ENCODE peak calls at places on chromosomes 11 and 22, in seven cellular contexts. V is PC-9, O is GM23338, R is GM23248, Z is HCT116, M is MM.1S, C is hepatocyte. B is an unnamed sample.

GRCh38 chr11:84993386-84993785 is 633.8 kb downstream of the DLG2 start:
- DNase-seq in M (peak; percentile 11), O (peak; percentile 75), Z (peak; percentile 1), V (peak; percentile 1), C (peak; percentile 24), R (peak; percentile 41), B (peak; percentile 63)

GRCh38 chr22:37167176-37167980 is 17.7 kb upstream of the IL2RB start:
- DNase-seq in M (no peak), V (no peak), C (no peak), Z (no peak), R (no peak), O (no peak), B (no peak)

GRCh38 chr11:45036733-45037132 is 86.0 kb upstream of the TP53I11 start:
- DNase-seq in C (no peak), V (no peak), O (no peak), M (no peak), R (no peak), Z (no peak), B (no peak)

GRCh38 chr22:31238057-31238456 is 26.0 kb downstream of the LIMK2 start:
- DNase-seq in Z (no peak), R (no peak), O (no peak), M (peak; percentile 82), V (no peak), C (no peak), B (peak; percentile 3)

GRCh38 chr11:100719362-100719761 is 32.3 kb downstream of the ARHGAP42 start:
- DNase-seq in V (peak; percentile 40), O (peak; percentile 71), M (no peak), R (peak; percentile 19), Z (no peak), C (peak; percentile 26), B (peak; percentile 55)

GRCh38 chr11:108370990-108371389 is 96.3 kb downstream of the C11orf65 start:
- DNase-seq in M (no peak), O (no peak), V (no peak), Z (no peak), C (no peak), R (no peak), B (peak; percentile 58)

GRCh38 chr22:31187627-31188026 is 24.5 kb upstream of the LIMK2 start:
- DNase-seq in Z (no peak), V (no peak), R (no peak), O (no peak), C (no peak), M (no peak), B (no peak)

GRCh38 chr11:126162286-126163030 is 49.0 kb downstream of the RPUSD4 start:
- DNase-seq in V (no peak), O (no peak), C (no peak), R (peak; percentile 29), Z (no peak), M (no peak), B (no peak)

GRCh38 chr11:106875013-106875412 is 143.3 kb downstream of the GUCY1A2 start:
- DNase-seq in V (no peak), R (peak; percentile 12), Z (no peak), C (no peak), O (no peak), M (no peak), B (peak; percentile 19)

GRCh38 chr22:24427500-24428164 is at the start of gene ADORA2A:
- DNase-seq in R (no peak), M (peak; percentile 91), V (no peak), C (no peak), Z (no peak), O (peak; percentile 23), B (no peak)

GRCh38 chr11:62959077-62959980 is 25.4 kb downstream of the SLC22A6 start:
- DNase-seq in V (no peak), R (no peak), O (no peak), M (no peak), Z (no peak), C (no peak), B (no peak)

GRCh38 chr11:65778901-65779668 is 1.7 kb downstream of the AP5B1 start:
- DNase-seq in V (no peak), Z (no peak), C (peak; percentile 6), M (no peak), R (no peak), O (no peak), B (no peak)

GRCh38 chr11:116732740-116733385 is 39.9 kb downstream of the BUD13 start:
- DNase-seq in Z (peak; percentile 45), M (peak; percentile 52), C (peak; percentile 84), O (peak; percentile 96), R (peak; percentile 82), V (peak; percentile 45), B (peak; percentile 81)

GRCh38 chr11:122319011-122319410 is 203.0 kb upstream of the BLID start:
- DNase-seq in Z (no peak), M (no peak), R (no peak), O (no peak), C (no peak), V (no peak), B (no peak)

GRCh38 chr22:20977516-20978170 is 4.5 kb upstream of the LZTR1 start:
- DNase-seq in Z (no peak), C (no peak), O (no peak), R (no peak), V (no peak), M (no peak), B (no peak)

GRCh38 chr22:29030618-29031235 is 30.9 kb downstream of the C22orf31 start:
- DNase-seq in C (peak; percentile 90), M (no peak), V (peak; percentile 79), R (peak; percentile 81), O (peak; percentile 86), Z (peak; percentile 89), B (peak; percentile 76)

GRCh38 chr22:31451709-31452571 is 37.7 kb downstream of the EIF4ENIF1 start:
- DNase-seq in V (no peak), R (peak; percentile 73), O (peak; percentile 67), M (peak; percentile 37), C (peak; percentile 28), Z (peak; percentile 21), B (peak; percentile 69)

DNA sequence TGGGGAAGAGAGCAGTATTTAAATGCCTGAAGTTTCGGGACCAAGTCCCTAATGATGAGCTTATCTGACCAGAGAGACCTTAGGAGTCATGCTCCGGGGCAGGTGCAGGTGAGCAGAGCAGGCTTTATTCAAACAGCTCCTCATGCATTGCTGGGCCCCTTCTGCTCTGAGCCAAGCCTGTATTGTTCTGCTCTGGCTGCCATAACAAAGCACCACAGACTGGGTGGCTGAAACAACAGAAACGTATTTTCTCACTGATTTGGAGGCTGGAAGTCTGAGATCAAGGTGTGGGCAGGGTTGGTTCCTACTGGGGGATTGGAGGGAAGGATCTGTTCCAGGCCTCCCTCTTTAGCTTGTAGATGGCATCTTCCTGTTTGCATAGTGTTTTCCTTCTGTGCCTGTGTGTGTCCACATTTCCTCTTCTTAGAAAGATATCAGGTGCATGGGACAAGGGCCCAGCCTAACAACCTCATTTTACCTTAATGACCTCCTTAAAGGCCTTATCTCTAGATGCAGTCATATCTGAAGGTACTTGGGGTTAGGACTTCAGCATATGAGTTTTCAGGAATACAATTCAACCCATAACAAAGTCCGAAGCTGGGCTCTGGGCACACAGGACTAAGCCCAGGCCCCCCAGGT is 97.1 kb upstream of the PARVA start:
- DNase-seq in M (no peak), V (no peak), C (no peak), O (no peak), Z (no peak), R (no peak), B (no peak)
- H3K9me2 ChIP-seq in M (no peaks in the 10 kb centered on the region), V (no peaks in the 10 kb centered on the region), C (no peaks in the 10 kb centered on the region), O (peaks cover 1% of the 10 kb centered on the region), Z (no peaks in the 10 kb centered on the region), R (no peaks in the 10 kb centered on the region), B (no peaks in the 10 kb centered on the region)

GRCh38 chr11:22761066-22761465 is 68.5 kb downstream of the SVIP start:
- DNase-seq in R (no peak), C (no peak), Z (no peak), O (no peak), M (no peak), V (no peak), B (no peak)
- TF ChIP-seq EZH2 in R (no peak), C (no peak), Z (no peak), O (no peak), M (no peak), V (no peak), B (no peak)

GRCh38 chr11:69700278-69701140 is 3.3 kb downstream of the FGF19 start:
- DNase-seq in R (peak; percentile 19), M (no peak), V (peak; percentile 88), O (peak; percentile 86), Z (no peak), C (peak; percentile 83), B (peak; percentile 67)
- H3K27ac ChIP-seq in R (no peak overlapping the region), M (no peak overlapping the region), V (peak overlapping the region; percentile 65), O (peak overlapping the region; percentile 91), Z (peak overlapping the region; percentile 80), C (peak overlapping the region; percentile 38), B (no peak overlapping the region)

DNA sequence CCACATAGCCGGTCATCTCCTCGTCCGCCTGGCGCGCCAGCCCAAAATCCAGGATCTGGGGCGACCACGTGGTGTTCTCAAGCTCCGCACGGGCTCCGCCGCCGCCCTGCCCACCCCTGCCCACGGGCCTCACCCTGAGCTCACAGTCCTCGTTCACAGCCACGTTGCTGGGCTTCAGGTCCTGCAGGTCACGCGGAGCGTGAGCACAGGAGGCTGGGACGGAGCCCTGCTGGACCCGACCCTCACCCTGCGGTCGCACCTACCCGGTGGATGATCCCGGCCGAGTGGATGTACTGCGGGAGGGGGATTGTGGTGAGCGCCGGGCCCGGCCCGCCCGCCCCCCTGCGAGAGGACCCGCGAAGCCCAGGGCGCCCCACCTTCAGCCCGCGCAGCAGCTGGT is 3.2 kb downstream of the MAPK11 start:
- DNase-seq in O (no peak), Z (no peak), V (no peak), C (no peak), M (no peak), R (no peak), B (no peak)
- H3K9me2 ChIP-seq in O (no peaks in the 10 kb centered on the region), Z (no peaks in the 10 kb centered on the region), V (no peaks in the 10 kb centered on the region), C (no peaks in the 10 kb centered on the region), M (no peaks in the 10 kb centered on the region), R (no peaks in the 10 kb centered on the region), B (no peaks in the 10 kb centered on the region)

GRCh38 chr11:64165842-64166635 is at the start of gene MACROD1:
- DNase-seq in R (peak; percentile 95), O (peak; percentile 96), M (peak; percentile 88), V (peak; percentile 98), C (peak; percentile 94), Z (peak; percentile 71), B (peak; percentile 96)
- TF ChIP-seq EZH2 in R (no peak), O (no peak), M (no peak), V (no peak), C (no peak), Z (no peak), B (no peak)